ENCODE peak calls at places on chromosomes 5 and 9, in four cellular contexts. One of them, this sample, is unnamed.
A peak's percentile ranks its signal among the peaks of the same experiment; 100 is the strongest.

GRCh38 chr5:125005287-125005686 is 258.8 kb upstream of the ZNF608 start:
- DNase-seq in heart left ventricle: no peak
- DNase-seq in uterus: no peak
- DNase-seq in A549: no peak
- DNase-seq in this sample: no peak

GRCh38 chr5:172102913-172103629 is 85.0 kb downstream of the STK10 start:
- DNase-seq in heart left ventricle: peak; percentile 41
- DNase-seq in uterus: no peak
- DNase-seq in A549: peak; percentile 71
- DNase-seq in this sample: peak; percentile 68

GRCh38 chr9:100082786-100083185 is 16.0 kb downstream of the ERP44 start:
- DNase-seq in heart left ventricle: no peak
- DNase-seq in uterus: no peak
- DNase-seq in A549: no peak
- DNase-seq in this sample: no peak

GRCh38 chr5:74126294-74126693 is 500.3 kb downstream of the ARHGEF28 start:
- DNase-seq in heart left ventricle: no peak
- DNase-seq in uterus: no peak
- DNase-seq in A549: no peak
- DNase-seq in this sample: no peak

GRCh38 chr5:74519161-74519571 is 121.4 kb downstream of the ENC1 start:
- DNase-seq in heart left ventricle: no peak
- DNase-seq in uterus: no peak
- DNase-seq in A549: no peak
- DNase-seq in this sample: no peak

GRCh38 chr5:72394688-72395087 is 74.5 kb downstream of the PTCD2 start:
- DNase-seq in heart left ventricle: no peak
- DNase-seq in uterus: no peak
- DNase-seq in A549: no peak
- DNase-seq in this sample: no peak

GRCh38 chr5:150176745-150177485 is 10.3 kb downstream of the CDX1 start:
- DNase-seq in heart left ventricle: no peak
- DNase-seq in uterus: no peak
- DNase-seq in A549: no peak
- DNase-seq in this sample: no peak

GRCh38 chr5:41406424-41406823 is 104.0 kb downstream of the PLCXD3 start:
- DNase-seq in heart left ventricle: no peak
- DNase-seq in uterus: no peak
- DNase-seq in A549: peak; percentile 31
- DNase-seq in this sample: no peak

GRCh38 chr5:116573617-116574431 is 799 bp downstream of the SEMA6A start:
- DNase-seq in heart left ventricle: no peak
- DNase-seq in uterus: no peak
- DNase-seq in A549: peak; percentile 8
- DNase-seq in this sample: peak; percentile 34

GRCh38 chr5:62689599-62690368 is 111.2 kb downstream of the LRRC70 start:
- DNase-seq in heart left ventricle: peak; percentile 9
- DNase-seq in uterus: no peak
- DNase-seq in A549: no peak
- DNase-seq in this sample: peak; percentile 53

GRCh38 chr9:123002754-123003153 is 30.7 kb upstream of the GPR21 start:
- DNase-seq in heart left ventricle: no peak
- DNase-seq in uterus: no peak
- DNase-seq in A549: no peak
- DNase-seq in this sample: no peak

GRCh38 chr5:9375756-9376155 is 170.1 kb downstream of the SEMA5A start:
- DNase-seq in heart left ventricle: no peak
- DNase-seq in uterus: no peak
- DNase-seq in A549: no peak
- DNase-seq in this sample: no peak

GRCh38 chr9:36443581-36443980 is 43.5 kb upstream of the RNF38 start:
- DNase-seq in heart left ventricle: no peak
- DNase-seq in uterus: no peak
- DNase-seq in A549: no peak
- DNase-seq in this sample: no peak

GRCh38 chr9:133437753-133438531 is 15.8 kb downstream of the ADAMTS13 start:
- DNase-seq in heart left ventricle: no peak
- DNase-seq in uterus: no peak
- DNase-seq in A549: no peak
- DNase-seq in this sample: no peak

GRCh38 chr9:128254855-128255759 is 20.7 kb downstream of the GOLGA2 start:
- DNase-seq in heart left ventricle: peak; percentile 50
- DNase-seq in uterus: peak; percentile 46
- DNase-seq in A549: peak; percentile 88
- DNase-seq in this sample: peak; percentile 68

DNA sequence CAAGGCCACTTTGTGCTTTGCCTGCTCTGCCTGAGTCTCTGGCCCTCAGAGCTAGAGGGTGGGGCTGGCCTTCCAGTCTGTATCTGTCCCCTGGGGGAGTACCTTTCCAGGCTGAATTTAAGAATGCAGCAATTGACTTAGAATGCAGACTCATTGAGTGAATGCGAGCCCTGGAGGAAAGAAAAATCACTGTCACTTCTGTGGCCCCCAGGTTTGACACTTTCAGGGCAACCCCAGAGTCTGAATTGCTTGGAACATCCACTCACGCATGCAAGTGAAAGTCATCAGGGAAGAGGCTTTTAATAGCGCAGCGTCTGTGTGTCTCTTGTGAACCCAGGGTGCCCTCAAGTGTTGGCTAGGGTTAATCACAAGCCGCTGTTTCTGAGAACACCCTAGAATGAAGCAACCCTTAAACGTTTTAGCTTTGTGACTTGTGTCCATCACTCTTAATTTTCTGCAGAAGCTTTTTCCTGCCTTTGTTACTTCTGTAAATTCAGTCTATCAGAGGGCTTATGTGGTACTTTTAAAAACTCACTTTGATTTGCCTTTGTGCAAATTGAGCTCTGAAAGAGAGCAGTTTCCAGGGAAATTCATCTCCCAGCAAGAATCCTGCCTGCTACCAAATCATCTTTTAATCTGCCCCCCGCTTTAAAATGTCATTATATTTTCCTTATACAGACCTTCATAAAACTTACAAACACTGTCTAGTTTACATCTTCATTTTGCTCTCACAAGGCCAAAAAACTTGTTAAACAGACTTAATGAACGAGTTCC is 146.8 kb upstream of the IQGAP2 start:
- DNase-seq in heart left ventricle: peak; percentile 48
- DNase-seq in uterus: no peak
- DNase-seq in A549: peak; percentile 41
- DNase-seq in this sample: peak; percentile 89
- TF ChIP-seq CTCF in heart left ventricle: peak; percentile 65
- TF ChIP-seq CTCF in uterus: peak; percentile 24
- TF ChIP-seq CTCF in A549: peak; percentile 87
- TF ChIP-seq CTCF in this sample: peak; percentile 60

GRCh38 chr5:2574155-2574554 is 177.3 kb downstream of the IRX2 start:
- DNase-seq in heart left ventricle: no peak
- DNase-seq in uterus: no peak
- DNase-seq in A549: no peak
- DNase-seq in this sample: no peak
- H3K4me3 ChIP-seq in heart left ventricle: no peak overlapping the region
- H3K4me3 ChIP-seq in uterus: no peak overlapping the region
- H3K4me3 ChIP-seq in A549: no peak overlapping the region
- H3K4me3 ChIP-seq in this sample: no peak overlapping the region

GRCh38 chr5:112372543-112372942 is 46.5 kb downstream of the EPB41L4A start:
- DNase-seq in heart left ventricle: no peak
- DNase-seq in uterus: no peak
- DNase-seq in A549: no peak
- DNase-seq in this sample: no peak
- TF ChIP-seq CTCF in heart left ventricle: no peak
- TF ChIP-seq CTCF in uterus: no peak
- TF ChIP-seq CTCF in A549: no peak
- TF ChIP-seq CTCF in this sample: no peak

GRCh38 chr9:121363586-121363961 is 6.5 kb downstream of the STOM start:
- DNase-seq in heart left ventricle: no peak
- DNase-seq in uterus: no peak
- DNase-seq in A549: no peak
- DNase-seq in this sample: no peak
- H3K4me3 ChIP-seq in heart left ventricle: no peak overlapping the region
- H3K4me3 ChIP-seq in uterus: no peak overlapping the region
- H3K4me3 ChIP-seq in A549: no peak overlapping the region
- H3K4me3 ChIP-seq in this sample: no peak overlapping the region

GRCh38 chr5:127757576-127757975 is 54.4 kb downstream of the CCDC192 start:
- DNase-seq in heart left ventricle: peak; percentile 23
- DNase-seq in uterus: no peak
- DNase-seq in A549: peak; percentile 59
- DNase-seq in this sample: peak; percentile 51
- TF ChIP-seq CTCF in heart left ventricle: peak; percentile 54
- TF ChIP-seq CTCF in uterus: no peak
- TF ChIP-seq CTCF in A549: peak; percentile 90
- TF ChIP-seq CTCF in this sample: peak; percentile 75

GRCh38 chr5:123814796-123815479 is 303.0 kb downstream of the CSNK1G3 start:
- DNase-seq in heart left ventricle: no peak
- DNase-seq in uterus: no peak
- DNase-seq in A549: no peak
- DNase-seq in this sample: no peak
- H3K4me3 ChIP-seq in heart left ventricle: no peak overlapping the region
- H3K4me3 ChIP-seq in uterus: no peak overlapping the region
- H3K4me3 ChIP-seq in A549: no peak overlapping the region
- H3K4me3 ChIP-seq in this sample: no peak overlapping the region

DNA sequence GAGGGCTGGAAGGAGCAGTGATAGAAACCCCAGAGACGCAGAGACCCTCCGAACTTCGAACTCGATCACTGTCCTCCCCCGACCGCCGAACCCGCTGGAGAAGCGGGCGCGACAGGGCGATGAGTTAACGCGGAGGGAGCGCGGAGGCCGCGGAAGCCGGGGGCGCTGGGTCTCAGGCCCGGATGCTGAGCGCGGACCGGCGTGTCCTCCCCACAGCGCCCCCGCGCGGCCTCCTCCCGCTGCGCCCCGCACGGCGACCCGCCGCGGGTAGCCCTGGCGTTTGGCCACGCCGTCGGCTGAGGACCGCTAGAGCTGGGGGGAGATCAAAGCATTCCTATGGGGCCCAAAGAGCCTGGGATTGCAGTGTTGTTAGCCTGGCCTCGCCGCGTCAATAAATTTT is 7.7 kb upstream of the DMRT2 start:
- DNase-seq in heart left ventricle: no peak
- DNase-seq in uterus: no peak
- DNase-seq in A549: no peak
- DNase-seq in this sample: no peak
- TF ChIP-seq CTCF in heart left ventricle: peak; percentile 23
- TF ChIP-seq CTCF in uterus: no peak
- TF ChIP-seq CTCF in A549: no peak
- TF ChIP-seq CTCF in this sample: no peak

GRCh38 chr9:117644607-117645244 is 59.5 kb upstream of the TLR4 start:
- DNase-seq in heart left ventricle: peak; percentile 51
- DNase-seq in uterus: peak; percentile 40
- DNase-seq in A549: peak; percentile 18
- DNase-seq in this sample: peak; percentile 75
- H3K4me3 ChIP-seq in heart left ventricle: no peak overlapping the region
- H3K4me3 ChIP-seq in uterus: no peak overlapping the region
- H3K4me3 ChIP-seq in A549: no peak overlapping the region
- H3K4me3 ChIP-seq in this sample: no peak overlapping the region

DNA sequence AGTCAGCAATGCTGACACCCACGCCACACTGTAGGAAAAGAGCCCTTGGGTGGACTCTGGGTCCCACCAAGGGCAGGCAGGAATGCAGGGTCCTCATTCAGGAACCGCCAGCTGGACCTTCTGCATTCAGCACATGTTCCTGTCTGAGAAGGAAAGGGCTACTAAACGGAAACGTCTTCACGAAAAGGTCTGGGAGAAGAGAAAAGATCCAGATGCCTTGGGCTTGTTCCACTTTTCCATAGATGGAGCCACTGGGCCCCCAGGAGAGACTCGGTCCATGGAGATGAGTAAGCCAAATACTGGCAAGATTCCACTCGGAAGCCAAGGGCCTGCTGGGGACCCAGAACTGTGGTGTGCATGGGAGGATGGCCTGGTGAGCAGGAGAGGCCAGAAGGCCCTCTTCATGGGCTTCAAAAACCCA is 38.4 kb downstream of the LHFPL2 start:
- DNase-seq in heart left ventricle: peak; percentile 47
- DNase-seq in uterus: peak; percentile 85
- DNase-seq in A549: no peak
- DNase-seq in this sample: no peak
- TF ChIP-seq CTCF in heart left ventricle: no peak
- TF ChIP-seq CTCF in uterus: no peak
- TF ChIP-seq CTCF in A549: no peak
- TF ChIP-seq CTCF in this sample: no peak

GRCh38 chr9:136345281-136346156 is 18.0 kb downstream of the DNLZ start:
- DNase-seq in heart left ventricle: peak; percentile 68
- DNase-seq in uterus: no peak
- DNase-seq in A549: peak; percentile 52
- DNase-seq in this sample: peak; percentile 79
- H3K4me3 ChIP-seq in heart left ventricle: no peak overlapping the region
- H3K4me3 ChIP-seq in uterus: no peak overlapping the region
- H3K4me3 ChIP-seq in A549: no peak overlapping the region
- H3K4me3 ChIP-seq in this sample: no peak overlapping the region